ENCODE peak calls at places on chromosomes 1 and 21, in ten cellular contexts. F, A, D, W, M, S, T, O, Q and I are unnamed samples.

GRCh38 chr1:180269848-180270766 is 40.0 kb downstream of the LHX4 start:
- DNase-seq in F (no peak), A (peak), D (no peak), W (no peak), M (no peak), S (no peak), T (no peak), O (no peak), Q (no peak), I (peak)

GRCh38 chr1:208174736-208175507 is 69.3 kb downstream of the PLXNA2 start:
- DNase-seq in F (no peak), A (no peak), D (peak), W (no peak), M (no peak), S (no peak), T (no peak), O (no peak), Q (no peak), I (no peak)

GRCh38 chr1:118304722-118305344 is 119.8 kb upstream of the SPAG17 start:
- DNase-seq in F (no peak), A (no peak), D (no peak), W (no peak), M (no peak), S (peak), T (no peak), O (no peak), Q (no peak), I (no peak)

GRCh38 chr21:15224346-15225086 is 159.7 kb upstream of the NRIP1 start:
- DNase-seq in F (no peak), A (no peak), D (peak), W (no peak), M (no peak), S (peak), T (no peak), O (no peak), Q (peak), I (no peak)

GRCh38 chr1:32052887-32053286 is 19.9 kb upstream of the TMEM39B start:
- DNase-seq in F (no peak), A (no peak), D (no peak), W (no peak), M (no peak), S (no peak), T (no peak), O (no peak), Q (no peak), I (no peak)

GRCh38 chr1:29754608-29755375 is 518.5 kb downstream of the PTPRU start:
- DNase-seq in F (peak), A (no peak), D (no peak), W (no peak), M (no peak), S (no peak), T (no peak), O (no peak), Q (no peak), I (peak)

GRCh38 chr1:23456226-23456625 is 27.8 kb downstream of the ASAP3 start:
- DNase-seq in F (no peak), A (no peak), D (peak), W (no peak), M (no peak), S (peak), T (no peak), O (no peak), Q (no peak), I (no peak)

GRCh38 chr1:38929054-38929453 is 12.6 kb downstream of the RHBDL2 start:
- DNase-seq in F (no peak), A (no peak), D (no peak), W (no peak), M (no peak), S (no peak), T (no peak), O (no peak), Q (no peak), I (no peak)

GRCh38 chr1:50929376-50929958 is 30.6 kb downstream of the FAF1 start:
- DNase-seq in F (no peak), A (no peak), D (peak), W (peak), M (no peak), S (peak), T (no peak), O (no peak), Q (no peak), I (no peak)

GRCh38 chr1:19317126-19317910 is 5.2 kb downstream of the SLC66A1 start:
- DNase-seq in F (no peak), A (no peak), D (no peak), W (no peak), M (no peak), S (no peak), T (no peak), O (no peak), Q (peak), I (peak)

GRCh38 chr1:230754831-230755230 is 7.6 kb downstream of the CAPN9 start:
- DNase-seq in F (no peak), A (no peak), D (peak), W (no peak), M (peak), S (peak), T (no peak), O (no peak), Q (no peak), I (no peak)

GRCh38 chr21:14438204-14438603 is 55.3 kb upstream of the HSPA13 start:
- DNase-seq in F (no peak), A (no peak), D (no peak), W (no peak), M (no peak), S (no peak), T (no peak), O (no peak), Q (no peak), I (no peak)

GRCh38 chr1:3892748-3893147 is 7.3 kb downstream of the C1orf174 start:
- DNase-seq in F (no peak), A (no peak), D (no peak), W (no peak), M (peak), S (no peak), T (no peak), O (no peak), Q (no peak), I (no peak)

GRCh38 chr1:36155560-36156328 is at the start of gene MAP7D1:
- DNase-seq in F (peak), A (peak), D (peak), W (no peak), M (peak), S (peak), T (peak), O (peak), Q (peak), I (peak)

GRCh38 chr1:183238071-183238470 is 52.0 kb downstream of the LAMC2 start:
- DNase-seq in F (no peak), A (no peak), D (peak), W (no peak), M (no peak), S (no peak), T (no peak), O (no peak), Q (no peak), I (no peak)

GRCh38 chr1:72283204-72284083 is 1.1 kb upstream of the NEGR1 start:
- DNase-seq in F (peak), A (peak), D (peak), W (peak), M (peak), S (peak), T (no peak), O (peak), Q (peak), I (peak)

GRCh38 chr1:39501666-39502065 is 10.2 kb downstream of the BMP8A start:
- DNase-seq in F (no peak), A (no peak), D (peak), W (no peak), M (no peak), S (peak), T (no peak), O (no peak), Q (no peak), I (no peak)

GRCh38 chr1:149903836-149904491 is 4.6 kb downstream of the BOLA1 start:
- DNase-seq in F (no peak), A (no peak), D (no peak), W (no peak), M (no peak), S (no peak), T (no peak), O (no peak), Q (no peak), I (peak)

GRCh38 chr1:206556748-206557635 is 49.7 kb downstream of the RASSF5 start:
- DNase-seq in F (peak), A (peak), D (no peak), W (no peak), M (peak), S (no peak), T (peak), O (peak), Q (no peak), I (peak)

GRCh38 chr1:175731581-175731980 is 11.8 kb downstream of the TNR start:
- DNase-seq in F (no peak), A (no peak), D (no peak), W (no peak), M (no peak), S (no peak), T (no peak), O (no peak), Q (no peak), I (no peak)

GRCh38 chr1:71089536-71090270 is 8.9 kb upstream of the ZRANB2 start:
- DNase-seq in F (no peak), A (no peak), D (peak), W (no peak), M (no peak), S (peak), T (no peak), O (no peak), Q (no peak), I (no peak)

GRCh38 chr1:27615346-27616004 is 11.5 kb upstream of the AHDC1 start:
- DNase-seq in F (no peak), A (no peak), D (no peak), W (no peak), M (no peak), S (no peak), T (no peak), O (no peak), Q (no peak), I (peak)

GRCh38 chr1:166950156-166950555 is 25.2 kb downstream of the ILDR2 start:
- DNase-seq in F (no peak), A (no peak), D (no peak), W (no peak), M (no peak), S (no peak), T (no peak), O (peak), Q (no peak), I (peak)

GRCh38 chr1:231106347-231106746 is 55.5 kb upstream of the TRIM67 start:
- DNase-seq in F (no peak), A (no peak), D (peak), W (no peak), M (no peak), S (peak), T (no peak), O (no peak), Q (no peak), I (no peak)

GRCh38 chr1:64474639-64475038 is 4.7 kb downstream of the CACHD1 start:
- DNase-seq in F (no peak), A (peak), D (peak), W (no peak), M (peak), S (no peak), T (no peak), O (no peak), Q (no peak), I (no peak)

GRCh38 chr1:15851251-15852035 is 3.9 kb downstream of the SPEN start:
- DNase-seq in F (no peak), A (no peak), D (no peak), W (no peak), M (no peak), S (no peak), T (no peak), O (no peak), Q (no peak), I (no peak)

GRCh38 chr21:30072496-30072895 is 94.1 kb downstream of the CLDN17 start:
- DNase-seq in F (no peak), A (peak), D (peak), W (no peak), M (no peak), S (peak), T (no peak), O (peak), Q (no peak), I (peak)

GRCh38 chr1:228379666-228380065 is 27.0 kb downstream of the TRIM11 start:
- DNase-seq in F (no peak), A (no peak), D (no peak), W (no peak), M (no peak), S (no peak), T (no peak), O (no peak), Q (no peak), I (no peak)

GRCh38 chr1:21344098-21344749 is 54.0 kb upstream of the ECE1 start:
- DNase-seq in F (no peak), A (peak), D (no peak), W (no peak), M (no peak), S (no peak), T (no peak), O (no peak), Q (no peak), I (no peak)